ENCODE peak calls at places on chromosomes 12 and 14, in four cellular contexts. X, A, N and Q are unnamed samples. For H3K4me1, the result is how much of the 10 kb centered on the place peaks cover.

GRCh38 chr12:85872497-85873091 is 1.5 kb upstream of the NTS start:
- DNase-seq in X (peak), A (no peak), N (no peak), Q (peak)

GRCh38 chr14:85336817-85337216 is 193.1 kb upstream of the FLRT2 start:
- DNase-seq in X (no peak), A (no peak), N (no peak), Q (no peak)

GRCh38 chr12:27340971-27341370 is 8.3 kb downstream of the BMAL2 start:
- DNase-seq in X (no peak), A (no peak), N (no peak), Q (no peak)

GRCh38 chr14:60266021-60266937 is 17.3 kb downstream of the PPM1A start:
- DNase-seq in X (no peak), A (no peak), N (no peak), Q (peak)

GRCh38 chr14:104895786-104896642 is 28.7 kb upstream of the PLD4 start:
- DNase-seq in X (peak), A (no peak), N (peak), Q (no peak)

GRCh38 chr12:132729541-132730320 is 19.1 kb downstream of the PGAM5 start:
- DNase-seq in X (peak), A (no peak), N (no peak), Q (no peak)

GRCh38 chr12:124532331-124532750 is 35.1 kb downstream of the NCOR2 start:
- DNase-seq in X (peak), A (no peak), N (no peak), Q (peak)

GRCh38 chr14:87896393-87897380 is 96.3 kb downstream of the GALC start:
- DNase-seq in X (peak), A (peak), N (no peak), Q (peak)

GRCh38 chr14:93974833-93975232 is 1.5 kb downstream of the ASB2 start:
- DNase-seq in X (no peak), A (peak), N (no peak), Q (no peak)

GRCh38 chr12:124179936-124180605 is 114.8 kb upstream of the RFLNA start:
- DNase-seq in X (no peak), A (no peak), N (no peak), Q (no peak)

GRCh38 chr12:120659151-120659525 is 18.7 kb downstream of the CABP1 start:
- DNase-seq in X (no peak), A (no peak), N (no peak), Q (no peak)

GRCh38 chr12:99027491-99027890 is 382.4 kb downstream of the APAF1 start:
- DNase-seq in X (no peak), A (no peak), N (no peak), Q (no peak)

GRCh38 chr14:100015251-100015655 is 50.0 kb upstream of the EVL start:
- DNase-seq in X (no peak), A (no peak), N (no peak), Q (no peak)

GRCh38 chr12:29148958-29149690 is at the start of gene FAR2:
- DNase-seq in X (peak), A (peak), N (peak), Q (peak)

GRCh38 chr12:52900166-52900895 is 4.5 kb downstream of the KRT8 start:
- DNase-seq in X (no peak), A (no peak), N (no peak), Q (no peak)

GRCh38 chr12:108594-108993 is 42.0 kb downstream of the IQSEC3 start:
- DNase-seq in X (peak), A (peak), N (no peak), Q (no peak)

GRCh38 chr12:108559748-108560147 is 1.2 kb downstream of the SART3 start:
- DNase-seq in X (no peak), A (no peak), N (no peak), Q (no peak)

GRCh38 chr12:108548954-108549521 is 11.9 kb downstream of the SART3 start:
- DNase-seq in X (no peak), A (no peak), N (no peak), Q (no peak)

GRCh38 chr12:108551556-108551955 is 9.4 kb downstream of the SART3 start:
- DNase-seq in X (no peak), A (no peak), N (no peak), Q (peak)

GRCh38 chr12:108553799-108554198 is 7.2 kb downstream of the SART3 start:
- DNase-seq in X (no peak), A (no peak), N (no peak), Q (no peak)
- H3K4me1 ChIP-seq in X (under half), A (under half), N (under half), Q (under half)

GRCh38 chr14:64059454-64060198 is 206.8 kb downstream of the SYNE2 start:
- DNase-seq in X (no peak), A (no peak), N (no peak), Q (no peak)

GRCh38 chr14:64061706-64062105 is 208.9 kb downstream of the SYNE2 start:
- DNase-seq in X (no peak), A (no peak), N (no peak), Q (no peak)

GRCh38 chr14:64061115-64061514 is 208.3 kb downstream of the SYNE2 start:
- DNase-seq in X (no peak), A (no peak), N (no peak), Q (no peak)

GRCh38 chr14:64060199-64060545 is 207.4 kb downstream of the SYNE2 start:
- DNase-seq in X (no peak), A (no peak), N (no peak), Q (no peak)

DNA sequence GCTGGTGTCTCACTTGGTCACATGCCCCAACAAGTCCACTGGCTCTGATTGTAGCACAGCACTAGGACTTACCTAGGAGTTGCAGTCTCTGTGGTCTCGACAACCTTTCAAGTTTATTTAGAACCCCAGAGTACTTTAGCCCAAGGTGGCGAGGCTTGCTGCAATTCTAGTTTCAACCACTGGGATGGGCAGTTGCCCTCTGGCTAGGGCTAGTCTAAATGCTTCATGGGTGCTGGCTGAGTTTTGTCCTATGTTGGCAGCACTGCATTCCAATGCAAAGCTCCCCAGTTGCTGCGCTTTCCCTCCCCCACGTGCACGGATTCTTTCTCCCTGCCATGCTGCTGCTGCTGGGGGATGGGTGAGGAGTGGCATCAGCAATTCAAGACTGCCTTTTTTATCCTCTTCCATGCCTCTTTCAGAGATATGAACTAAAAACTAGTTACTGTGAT is 207.9 kb downstream of the SYNE2 start:
- DNase-seq in X (no peak), A (no peak), N (peak), Q (peak)
- H3K27ac ChIP-seq in X (no peak), A (no peak), N (no peak), Q (no peak)

GRCh38 chr14:95531473-95531872 is 3.4 kb upstream of the GLRX5 start:
- DNase-seq in X (no peak), A (no peak), N (no peak), Q (peak)
- H3K4me1 ChIP-seq in X (under half), A (under half), N (under half), Q (under half)

GRCh38 chr14:67513631-67514108 is 19.4 kb upstream of the PLEKHH1 start:
- DNase-seq in X (no peak), A (no peak), N (no peak), Q (no peak)

GRCh38 chr14:67510836-67511235 is 22.3 kb upstream of the PLEKHH1 start:
- DNase-seq in X (no peak), A (no peak), N (no peak), Q (peak)

GRCh38 chr14:67514650-67515385 is 18.3 kb upstream of the PLEKHH1 start:
- DNase-seq in X (peak), A (peak), N (peak), Q (peak)

GRCh38 chr14:67514203-67514607 is 18.9 kb upstream of the PLEKHH1 start:
- DNase-seq in X (peak), A (no peak), N (no peak), Q (no peak)

GRCh38 chr14:67512463-67513134 is 20.5 kb upstream of the PLEKHH1 start:
- DNase-seq in X (no peak), A (no peak), N (no peak), Q (no peak)
- H3K27ac ChIP-seq in X (no peak), A (no peak), N (no peak), Q (no peak)

GRCh38 chr14:68735836-68736235 is 57.0 kb downstream of the ZFP36L1 start:
- DNase-seq in X (no peak), A (no peak), N (no peak), Q (no peak)

GRCh38 chr14:68739701-68740100 is 53.2 kb downstream of the ZFP36L1 start:
- DNase-seq in X (no peak), A (no peak), N (no peak), Q (no peak)

GRCh38 chr14:68738559-68738958 is 54.3 kb downstream of the ZFP36L1 start:
- DNase-seq in X (no peak), A (no peak), N (no peak), Q (no peak)

GRCh38 chr14:68734231-68734732 is 58.6 kb downstream of the ZFP36L1 start:
- DNase-seq in X (no peak), A (no peak), N (no peak), Q (no peak)

GRCh38 chr14:68736519-68736918 is 56.3 kb downstream of the ZFP36L1 start:
- DNase-seq in X (no peak), A (no peak), N (no peak), Q (peak)
- H3K4me1 ChIP-seq in X (under half), A (under half), N (under half), Q (half or more)

DNA sequence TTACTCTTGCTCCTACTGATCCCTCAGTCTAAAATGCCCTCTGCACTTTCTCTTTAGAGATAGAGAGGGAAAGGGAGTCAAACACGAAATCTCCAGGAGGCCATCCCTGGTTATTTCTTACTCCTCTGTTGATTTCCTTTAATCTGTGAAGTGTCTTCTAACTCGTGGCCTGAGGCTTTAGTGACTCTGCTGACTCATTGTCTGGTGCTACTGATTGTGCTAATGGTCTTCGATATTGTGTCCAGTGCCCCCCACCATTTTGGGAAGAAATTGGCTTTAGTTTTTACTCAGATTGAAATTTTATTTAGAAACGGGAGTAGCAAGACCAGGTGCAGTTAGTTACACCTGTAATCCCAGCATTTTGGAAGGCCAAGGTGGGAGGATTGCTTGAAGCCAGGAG is 836 bp downstream of the CLEC9A start:
- DNase-seq in X (no peak), A (no peak), N (no peak), Q (no peak)
- H3K27ac ChIP-seq in X (no peak), A (no peak), N (peak), Q (no peak)

GRCh38 chr14:90815567-90815816 is 738 bp downstream of the TTC7B start:
- DNase-seq in X (no peak), A (no peak), N (no peak), Q (no peak)

GRCh38 chr14:90815817-90816662 is at the start of gene TTC7B:
- DNase-seq in X (peak), A (no peak), N (peak), Q (peak)

GRCh38 chr14:90816686-90817436 is 631 bp upstream of the TTC7B start:
- DNase-seq in X (no peak), A (no peak), N (no peak), Q (no peak)

GRCh38 chr14:90812109-90812508 is 4.1 kb downstream of the TTC7B start:
- DNase-seq in X (no peak), A (no peak), N (no peak), Q (no peak)

DNA sequence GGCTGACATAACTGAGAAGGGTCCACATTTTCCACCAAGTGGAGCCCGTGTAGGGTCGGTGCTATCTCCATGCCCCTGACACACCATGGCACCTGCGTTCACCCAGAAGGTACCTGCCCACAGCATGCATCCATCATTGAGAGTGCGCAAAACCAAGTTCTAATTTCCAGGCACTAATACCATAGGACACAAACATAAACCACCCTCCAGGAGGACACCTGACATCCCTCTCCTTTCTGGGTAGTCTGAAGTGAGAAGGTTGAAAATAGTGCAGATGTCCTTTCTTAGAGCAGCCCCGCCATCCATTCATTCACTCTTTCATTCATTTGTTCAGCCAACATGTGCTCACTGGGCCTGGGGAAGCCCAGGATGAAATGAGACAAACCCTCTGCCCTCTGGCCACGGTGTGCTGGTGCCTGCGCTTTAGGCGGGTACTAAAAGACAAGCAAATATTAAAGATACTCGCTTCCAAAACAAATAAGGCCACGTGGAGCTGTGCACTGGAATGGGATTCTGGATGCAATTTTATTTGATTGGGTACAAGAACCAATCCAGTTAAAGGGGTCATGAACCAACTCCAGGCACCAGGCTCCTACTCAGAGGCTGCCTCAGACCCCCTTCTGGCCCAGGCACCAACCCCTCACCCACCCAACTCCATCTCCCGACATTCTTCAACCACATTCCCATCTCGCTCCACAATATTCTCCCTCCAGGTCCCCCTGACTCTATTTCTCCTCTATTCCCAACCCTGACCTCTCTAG is 1.2 kb downstream of the TTC7B start:
- DNase-seq in X (no peak), A (no peak), N (no peak), Q (no peak)
- H3K4me1 ChIP-seq in X (under half), A (under half), N (under half), Q (under half)